ENCODE peak calls at places on chromosome 13, in four cellular contexts. G, E, P and M are unnamed samples.

GRCh38 chr13:107480130-107480529 is 735.2 kb downstream of the LIG4 start:
- DNase-seq in P (no peak), G (no peak), E (no peak), M (no peak)

GRCh38 chr13:95204231-95204765 is 97.0 kb downstream of the ABCC4 start:
- DNase-seq in G (no peak), E (no peak), P (no peak), M (no peak)

GRCh38 chr13:35630551-35631275 is 154.2 kb upstream of the MAB21L1 start:
- DNase-seq in E (no peak), P (peak), G (peak), M (peak)

GRCh38 chr13:80039000-80039399 is 301.9 kb downstream of the SPRY2 start:
- DNase-seq in P (no peak), G (no peak), E (no peak), M (no peak)

GRCh38 chr13:105773887-105774538 is 761.4 kb downstream of the EFNB2 start:
- DNase-seq in P (no peak), G (peak), E (no peak), M (peak)

GRCh38 chr13:98672947-98673545 is 79.4 kb downstream of the SLC15A1 start:
- DNase-seq in P (peak), G (peak), E (peak), M (peak)

GRCh38 chr13:22592515-22592914 is 588.3 kb upstream of the SGCG start:
- DNase-seq in P (no peak), G (no peak), E (no peak), M (no peak)

GRCh38 chr13:69324109-69324886 is 783.3 kb upstream of the ATXN8OS start:
- DNase-seq in G (peak), P (peak), E (no peak), M (peak)

GRCh38 chr13:73062368-73062767 is 3.6 kb downstream of the KLF5 start:
- DNase-seq in E (no peak), G (no peak), P (no peak), M (no peak)

GRCh38 chr13:57045816-57046691 is 94.7 kb upstream of the PRR20A start:
- DNase-seq in G (no peak), E (no peak), P (no peak), M (no peak)

GRCh38 chr13:74990992-74991391 is 491.0 kb downstream of the TBC1D4 start:
- DNase-seq in E (no peak), G (no peak), P (no peak), M (no peak)

GRCh38 chr13:59948686-59949085 is 215.0 kb downstream of the DIAPH3 start:
- DNase-seq in P (no peak), G (no peak), E (no peak), M (no peak)

GRCh38 chr13:112331675-112332074 is 44.5 kb upstream of the SPACA7 start:
- DNase-seq in E (no peak), P (no peak), G (no peak), M (no peak)

GRCh38 chr13:106522898-106523525 is 12.4 kb downstream of the EFNB2 start:
- DNase-seq in P (no peak), E (no peak), G (no peak), M (no peak)

GRCh38 chr13:41603917-41604316 is 146.6 kb downstream of the RGCC start:
- DNase-seq in E (no peak), P (no peak), G (no peak), M (peak)

GRCh38 chr13:97359181-97360057 is 74.5 kb upstream of the RAP2A start:
- DNase-seq in G (peak), E (no peak), P (peak), M (peak)

GRCh38 chr13:45718992-45719391 is 16.9 kb downstream of the CBY2 start:
- DNase-seq in G (no peak), E (no peak), P (no peak), M (no peak)

GRCh38 chr13:25752957-25753540 is 298.8 kb downstream of the SHISA2 start:
- DNase-seq in P (no peak), G (no peak), E (no peak), M (no peak)

GRCh38 chr13:35953537-35954206 is 177.5 kb downstream of the DCLK1 start:
- DNase-seq in E (no peak), P (peak), G (peak), M (peak)

GRCh38 chr13:71464673-71465072 is 402.3 kb downstream of the DACH1 start:
- DNase-seq in E (no peak), G (no peak), P (no peak), M (no peak)

GRCh38 chr13:36432106-36432544 is at the start of gene CCNA1:
- DNase-seq in P (peak), G (no peak), E (no peak), M (no peak)

GRCh38 chr13:69579351-69579750 is 528.3 kb upstream of the ATXN8OS start:
- DNase-seq in G (no peak), E (no peak), P (peak), M (no peak)

GRCh38 chr13:58165617-58166016 is 534.1 kb downstream of the PCDH17 start:
- DNase-seq in E (no peak), P (no peak), G (no peak), M (no peak)

GRCh38 chr13:46492946-46493345 is 60.0 kb upstream of the LRCH1 start:
- DNase-seq in E (no peak), G (peak), P (peak), M (peak)

GRCh38 chr13:114146173-114146572 is 13.8 kb upstream of the RASA3 start:
- DNase-seq in E (no peak), P (no peak), G (no peak), M (no peak)

GRCh38 chr13:114149774-114150740 is 17.6 kb upstream of the RASA3 start:
- DNase-seq in P (no peak), G (no peak), E (no peak), M (no peak)

GRCh38 chr13:114146629-114147028 is 14.2 kb upstream of the RASA3 start:
- DNase-seq in P (peak), G (no peak), E (no peak), M (peak)

GRCh38 chr13:114147803-114148520 is 15.5 kb upstream of the RASA3 start:
- DNase-seq in G (no peak), P (peak), E (no peak), M (no peak)

GRCh38 chr13:114148521-114148855 is 16.1 kb upstream of the RASA3 start:
- DNase-seq in E (peak), G (no peak), P (peak), M (no peak)
- TF ChIP-seq PBX3 in E (no peak), G (no peak), P (no peak), M (no peak)

GRCh38 chr13:51823861-51824260 is 19.9 kb upstream of the DHRS12 start:
- DNase-seq in E (no peak), P (no peak), G (no peak), M (no peak)

GRCh38 chr13:51827254-51827653 is 17.7 kb downstream of the TMEM272 start:
- DNase-seq in P (no peak), G (no peak), E (no peak), M (no peak)

GRCh38 chr13:51825165-51825592 is 19.8 kb downstream of the TMEM272 start:
- DNase-seq in P (no peak), E (no peak), G (no peak), M (no peak)

GRCh38 chr13:51825681-51826254 is 19.2 kb downstream of the TMEM272 start:
- DNase-seq in G (no peak), E (no peak), P (no peak), M (no peak)

DNA sequence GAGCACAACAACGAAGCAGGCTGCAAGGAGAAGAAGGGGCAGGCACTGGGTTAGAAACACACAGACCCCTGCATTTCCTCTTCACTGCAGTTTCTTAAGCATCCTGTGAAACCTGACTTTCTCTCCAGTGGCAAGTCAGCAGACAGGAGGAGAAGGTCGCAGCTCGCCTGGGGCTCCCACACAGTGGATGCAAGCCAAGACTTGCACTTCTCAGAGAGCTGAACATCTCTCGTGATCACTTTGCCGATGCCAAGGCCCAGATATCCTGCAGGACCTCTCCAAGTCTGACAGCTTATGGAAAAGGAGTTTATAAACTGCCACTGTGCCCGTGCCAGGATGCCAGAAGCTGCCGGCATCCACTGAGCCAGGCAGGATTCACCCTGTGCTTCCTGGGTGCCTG is 18.4 kb downstream of the TMEM272 start:
- DNase-seq in E (no peak), P (no peak), G (no peak), M (no peak)
- TF ChIP-seq PBX3 in E (no peak), P (no peak), G (no peak), M (no peak)

GRCh38 chr13:33933810-33934209 is 115.9 kb downstream of the RFC3 start:
- DNase-seq in P (no peak), G (no peak), E (no peak), M (no peak)

GRCh38 chr13:33934936-33935510 is 117.1 kb downstream of the RFC3 start:
- DNase-seq in G (no peak), P (no peak), E (no peak), M (no peak)

GRCh38 chr13:33934343-33934742 is 116.4 kb downstream of the RFC3 start:
- DNase-seq in P (no peak), G (no peak), E (no peak), M (no peak)

GRCh38 chr13:33932765-33933406 is 114.9 kb downstream of the RFC3 start:
- DNase-seq in G (no peak), E (no peak), P (peak), M (no peak)

GRCh38 chr13:33931397-33931987 is 113.5 kb downstream of the RFC3 start:
- DNase-seq in P (peak), E (peak), G (peak), M (peak)
- TF ChIP-seq PBX3 in P (no peak), E (no peak), G (no peak), M (no peak)

GRCh38 chr13:109787135-109787954 is 962 bp upstream of the IRS2 start:
- DNase-seq in G (no peak), E (no peak), P (peak), M (no peak)

GRCh38 chr13:109788372-109789195 is 2.2 kb upstream of the IRS2 start:
- DNase-seq in P (no peak), G (no peak), E (no peak), M (no peak)

GRCh38 chr13:109790951-109791605 is 4.7 kb upstream of the IRS2 start:
- DNase-seq in E (no peak), P (peak), G (peak), M (no peak)

GRCh38 chr13:109790071-109790470 is 3.7 kb upstream of the IRS2 start:
- DNase-seq in E (no peak), P (no peak), G (no peak), M (no peak)

DNA sequence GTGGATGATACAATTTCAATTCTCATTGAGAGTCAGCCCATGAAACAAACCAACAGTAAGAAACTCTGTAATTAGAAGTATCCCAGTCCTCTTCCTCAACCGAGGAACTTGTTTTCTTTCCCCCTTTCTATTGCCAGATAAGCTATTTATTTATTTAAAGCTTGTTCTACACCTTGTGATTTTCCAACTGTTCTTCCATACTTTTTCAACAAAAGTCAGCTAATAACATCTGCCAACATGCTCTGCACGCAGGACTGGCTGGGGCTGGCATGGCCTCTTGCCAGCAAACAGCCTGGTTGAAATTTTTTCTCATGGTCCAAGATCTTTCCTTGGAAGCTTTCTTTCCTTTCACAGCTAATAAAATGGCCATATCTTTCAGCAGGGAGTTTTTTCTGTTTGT is 2.9 kb upstream of the IRS2 start:
- DNase-seq in P (peak), G (no peak), E (no peak), M (no peak)
- TF ChIP-seq PBX3 in P (no peak), G (no peak), E (no peak), M (no peak)

DNA sequence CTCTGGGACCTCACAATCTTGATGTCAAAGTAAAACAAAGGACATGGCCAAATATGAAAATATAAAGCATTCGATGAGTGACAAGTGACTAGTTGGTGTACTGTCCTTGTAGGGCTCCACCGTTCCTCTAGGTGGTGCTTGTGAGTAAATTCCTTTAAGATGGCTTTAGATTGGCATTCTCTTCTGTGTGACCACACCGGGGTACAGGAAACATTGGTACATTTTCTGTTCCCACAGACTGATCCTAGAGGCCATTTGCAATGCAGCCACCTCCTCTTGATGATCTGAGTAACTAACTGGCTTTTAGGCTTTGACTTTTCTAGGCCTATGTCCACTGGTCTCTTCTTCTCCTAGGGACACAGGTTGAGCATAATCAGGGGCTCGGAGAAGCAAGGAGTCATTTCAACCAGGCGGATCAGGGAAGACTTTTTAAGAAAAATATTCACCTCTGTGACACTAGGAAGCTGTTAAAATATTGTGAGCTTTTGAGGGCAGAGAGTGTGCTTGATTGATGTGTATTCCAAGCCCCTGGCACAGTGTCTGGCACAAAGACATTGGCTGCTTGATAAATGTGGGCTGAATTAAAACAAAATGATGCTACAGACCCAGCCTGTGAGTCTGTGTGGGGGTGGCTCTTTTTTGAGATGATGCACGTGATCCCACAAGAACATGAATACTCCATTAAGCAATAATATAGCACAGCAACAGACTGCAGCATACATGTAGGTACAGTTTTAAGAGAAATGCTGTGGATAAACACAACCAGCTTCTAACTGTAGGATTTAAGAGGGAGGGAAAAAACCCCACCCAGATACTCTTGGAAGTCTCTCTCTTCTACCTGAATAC is 21.0 kb downstream of the EPSTI1 start:
- DNase-seq in P (peak), E (no peak), G (peak), M (peak)
- TF ChIP-seq PBX3 in P (peak), E (peak), G (no peak), M (no peak)

GRCh38 chr13:48233886-48234488 is 981 bp downstream of the ITM2B start:
- DNase-seq in E (peak), P (no peak), G (no peak), M (no peak)
- TF ChIP-seq PBX3 in E (no peak), P (no peak), G (no peak), M (no peak)

GRCh38 chr13:85508683-85509329 is 290.4 kb downstream of the SLITRK6 start:
- DNase-seq in G (no peak), P (no peak), E (no peak), M (no peak)

GRCh38 chr13:85512421-85512820 is 286.8 kb downstream of the SLITRK6 start:
- DNase-seq in E (no peak), P (no peak), G (peak), M (peak)

GRCh38 chr13:85503797-85504196 is 295.4 kb downstream of the SLITRK6 start:
- DNase-seq in P (no peak), G (no peak), E (no peak), M (peak)

GRCh38 chr13:85509512-85509911 is 289.7 kb downstream of the SLITRK6 start:
- DNase-seq in E (no peak), G (no peak), P (no peak), M (peak)
- TF ChIP-seq PBX3 in E (no peak), G (no peak), P (no peak), M (no peak)

GRCh38 chr13:100835695-100836094 is 161.1 kb upstream of the TMTC4 start:
- DNase-seq in E (no peak), P (no peak), G (no peak), M (no peak)
- TF ChIP-seq PBX3 in E (no peak), P (no peak), G (no peak), M (no peak)

GRCh38 chr13:44125943-44126469 is 246.3 kb downstream of the LACC1 start:
- DNase-seq in E (no peak), G (no peak), P (no peak), M (no peak)

GRCh38 chr13:44131069-44131614 is 242.5 kb upstream of the SERP2 start:
- DNase-seq in E (no peak), P (no peak), G (no peak), M (no peak)

GRCh38 chr13:44132710-44133109 is 240.9 kb upstream of the SERP2 start:
- DNase-seq in E (no peak), G (no peak), P (no peak), M (no peak)

GRCh38 chr13:44129418-44129817 is 244.2 kb upstream of the SERP2 start:
- DNase-seq in G (no peak), E (no peak), P (no peak), M (no peak)

GRCh38 chr13:44128522-44128921 is 245.1 kb upstream of the SERP2 start:
- DNase-seq in G (no peak), P (no peak), E (no peak), M (no peak)
- TF ChIP-seq PBX3 in G (no peak), P (no peak), E (no peak), M (no peak)